ENCODE peak calls at places on chromosome 11, in four cellular contexts. W, Q, T and N are unnamed samples.

GRCh38 chr11:94786264-94787126 is 18.3 kb downstream of the AMOTL1 start:
- DNase-seq in W (no peak), Q (no peak), T (no peak), N (no peak)

GRCh38 chr11:86115542-86116385 is 46.9 kb upstream of the PICALM start:
- DNase-seq in W (no peak), Q (no peak), T (no peak), N (no peak)

GRCh38 chr11:73367482-73368024 is 8.6 kb upstream of the RELT start:
- DNase-seq in W (no peak), Q (no peak), T (no peak), N (no peak)

GRCh38 chr11:17256512-17256911 is 20.0 kb upstream of the NUCB2 start:
- DNase-seq in W (no peak), Q (peak), T (peak), N (no peak)

GRCh38 chr11:77118971-77119370 is 9.1 kb upstream of the MYO7A start:
- DNase-seq in W (no peak), Q (no peak), T (no peak), N (no peak)

GRCh38 chr11:1879941-1880720 is 11.6 kb downstream of the PRR33 start:
- DNase-seq in W (no peak), Q (no peak), T (no peak), N (no peak)

GRCh38 chr11:38384568-38384967 is 1786.5 kb upstream of the RAG2 start:
- DNase-seq in W (no peak), Q (no peak), T (no peak), N (no peak)

GRCh38 chr11:69398529-69399492 is 82.7 kb upstream of the LINC01488 start:
- DNase-seq in W (no peak), Q (no peak), T (no peak), N (peak)

GRCh38 chr11:4467043-4467442 is 15.4 kb upstream of the OR52K1 start:
- DNase-seq in W (no peak), Q (no peak), T (no peak), N (no peak)

GRCh38 chr11:78961186-78961782 is 386.6 kb upstream of the NARS2 start:
- DNase-seq in W (no peak), Q (no peak), T (no peak), N (no peak)

GRCh38 chr11:45801723-45802315 is 3.1 kb upstream of the SLC35C1 start:
- DNase-seq in W (no peak), Q (no peak), T (no peak), N (no peak)

GRCh38 chr11:66007201-66007634 is 4.6 kb upstream of the CST6 start:
- DNase-seq in W (no peak), Q (no peak), T (no peak), N (no peak)

GRCh38 chr11:121696177-121696863 is 243.6 kb upstream of the SORL1-AS1 start:
- DNase-seq in W (peak), Q (no peak), T (no peak), N (no peak)

GRCh38 chr11:119976805-119977583 is 160.9 kb downstream of the TRIM29 start:
- DNase-seq in W (no peak), Q (no peak), T (no peak), N (no peak)

GRCh38 chr11:22626573-22627239 is 1.1 kb upstream of the FANCF start:
- DNase-seq in W (no peak), Q (no peak), T (no peak), N (no peak)

GRCh38 chr11:8138526-8138925 is 30.3 kb downstream of the RIC3 start:
- DNase-seq in W (no peak), Q (no peak), T (no peak), N (no peak)

GRCh38 chr11:111565111-111565720 is 24.7 kb downstream of the LAYN start:
- DNase-seq in W (no peak), Q (no peak), T (no peak), N (peak)

GRCh38 chr11:66745356-66746235 is 16.6 kb upstream of the SPTBN2 start:
- DNase-seq in W (no peak), Q (no peak), T (no peak), N (no peak)

GRCh38 chr11:60078021-60078420 is 10.4 kb upstream of the MS4A2 start:
- DNase-seq in W (no peak), Q (no peak), T (no peak), N (no peak)